ENCODE peak calls at places on chromosomes 1 and 21, in nine cellular contexts. C is cardiac muscle cell; K is cardiac fibroblast; S is epithelial cell of esophagus; B is GM12865; E is Panc1; O is CD8-positive, alpha-beta T cell; Y is ovary; N is suprapubic skin. A is an unnamed sample.

GRCh38 chr1:107358611-107359342 is 217.9 kb downstream of the NTNG1 start:
- DNase-seq in C (no peak), K (no peak), S (no peak), B (no peak), E (no peak), O (no peak), Y (no peak), N (no peak), A (no peak)

GRCh38 chr1:63323866-63324778 is 1.8 kb downstream of the FOXD3 start:
- DNase-seq in C (no peak), K (no peak), S (no peak), B (no peak), E (no peak), O (no peak), Y (no peak), N (no peak), A (no peak)

GRCh38 chr1:50077273-50077672 is 31.4 kb upstream of the ELAVL4 start:
- DNase-seq in C (no peak), K (no peak), S (no peak), B (no peak), E (no peak), O (no peak), Y (no peak), N (no peak), A (no peak)

GRCh38 chr1:114428083-114428754 is 82.8 kb downstream of the TRIM33 start:
- DNase-seq in C (peak), K (peak), S (peak), B (peak), E (no peak), O (no peak), Y (no peak), N (no peak), A (peak)

GRCh38 chr1:222654849-222655248 is 37.0 kb downstream of the MIA3 start:
- DNase-seq in C (no peak), K (peak), S (no peak), B (peak), E (no peak), O (peak), Y (no peak), N (no peak), A (peak)

GRCh38 chr1:163258181-163258580 is 55.5 kb upstream of the RGS5 start:
- DNase-seq in C (no peak), K (peak), S (peak), B (no peak), E (no peak), O (no peak), Y (no peak), N (no peak), A (peak)

GRCh38 chr1:114770989-114771388 is 9.5 kb downstream of the SIKE1 start:
- DNase-seq in C (no peak), K (no peak), S (no peak), B (no peak), E (no peak), O (no peak), Y (no peak), N (no peak), A (no peak)

GRCh38 chr1:111082421-111083192 is 57.3 kb downstream of the DRAM2 start:
- DNase-seq in C (no peak), K (peak), S (peak), B (no peak), E (no peak), O (no peak), Y (no peak), N (no peak), A (peak)

GRCh38 chr1:165896277-165896676 is 68.9 kb downstream of the UCK2 start:
- DNase-seq in C (no peak), K (peak), S (peak), B (no peak), E (no peak), O (no peak), Y (no peak), N (no peak), A (peak)

GRCh38 chr1:3747903-3748302 is 4.3 kb upstream of the CCDC27 start:
- DNase-seq in C (no peak), K (no peak), S (no peak), B (no peak), E (no peak), O (no peak), Y (no peak), N (peak), A (no peak)
- H3K4me3 ChIP-seq in C (no peak), K (peak), S (peak), B (peak), E (peak), O (peak), Y (peak), N (peak), A (peak)

DNA sequence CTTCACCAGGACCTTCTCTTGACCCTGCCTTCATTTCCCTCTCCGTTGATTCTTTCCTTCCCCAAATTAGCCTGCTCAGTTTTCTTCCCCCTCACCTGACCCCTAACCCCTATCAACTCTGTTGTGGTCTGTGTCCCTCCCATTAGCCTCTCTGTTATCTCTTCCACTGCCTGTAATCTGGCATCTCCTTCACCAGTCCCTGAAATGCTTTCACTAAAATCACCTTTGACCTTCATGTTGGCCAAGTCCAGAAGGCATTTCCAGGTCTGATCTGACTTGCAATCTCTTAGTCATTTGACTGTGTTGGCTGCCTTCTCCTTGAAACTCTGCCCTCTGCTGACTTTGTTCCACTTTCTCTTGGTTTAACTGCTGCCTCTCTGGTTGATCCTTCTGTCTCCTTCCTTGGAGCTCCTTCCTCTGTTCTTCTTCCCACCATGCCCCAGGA is 28.2 kb downstream of the ATP8B2 start:
- DNase-seq in C (peak), K (peak), S (peak), B (peak), E (no peak), O (no peak), Y (no peak), N (no peak), A (peak)
- TF ChIP-seq CTCF in C (peak), K (peak), S (peak), B (peak), E (peak), O (no peak), Y (no peak), N (peak), A (peak)

GRCh38 chr1:200973937-200974657 is 49.4 kb downstream of the KIF21B start:
- DNase-seq in C (no peak), K (no peak), S (no peak), B (no peak), E (no peak), O (no peak), Y (no peak), N (no peak), A (no peak)

GRCh38 chr1:200971428-200971903 is 52.0 kb downstream of the KIF21B start:
- DNase-seq in C (no peak), K (no peak), S (no peak), B (peak), E (no peak), O (no peak), Y (no peak), N (no peak), A (no peak)

GRCh38 chr1:200972985-200973742 is 50.4 kb downstream of the KIF21B start:
- DNase-seq in C (no peak), K (no peak), S (no peak), B (no peak), E (no peak), O (no peak), Y (no peak), N (no peak), A (no peak)

GRCh38 chr1:200970771-200971427 is 52.6 kb downstream of the KIF21B start:
- DNase-seq in C (no peak), K (no peak), S (no peak), B (no peak), E (no peak), O (no peak), Y (no peak), N (no peak), A (no peak)

GRCh38 chr1:200971955-200972711 is 51.4 kb downstream of the KIF21B start:
- DNase-seq in C (peak), K (peak), S (peak), B (peak), E (no peak), O (peak), Y (peak), N (peak), A (peak)
- H3K4me3 ChIP-seq in C (no peak), K (no peak), S (no peak), B (no peak), E (no peak), O (no peak), Y (no peak), N (no peak), A (no peak)

DNA sequence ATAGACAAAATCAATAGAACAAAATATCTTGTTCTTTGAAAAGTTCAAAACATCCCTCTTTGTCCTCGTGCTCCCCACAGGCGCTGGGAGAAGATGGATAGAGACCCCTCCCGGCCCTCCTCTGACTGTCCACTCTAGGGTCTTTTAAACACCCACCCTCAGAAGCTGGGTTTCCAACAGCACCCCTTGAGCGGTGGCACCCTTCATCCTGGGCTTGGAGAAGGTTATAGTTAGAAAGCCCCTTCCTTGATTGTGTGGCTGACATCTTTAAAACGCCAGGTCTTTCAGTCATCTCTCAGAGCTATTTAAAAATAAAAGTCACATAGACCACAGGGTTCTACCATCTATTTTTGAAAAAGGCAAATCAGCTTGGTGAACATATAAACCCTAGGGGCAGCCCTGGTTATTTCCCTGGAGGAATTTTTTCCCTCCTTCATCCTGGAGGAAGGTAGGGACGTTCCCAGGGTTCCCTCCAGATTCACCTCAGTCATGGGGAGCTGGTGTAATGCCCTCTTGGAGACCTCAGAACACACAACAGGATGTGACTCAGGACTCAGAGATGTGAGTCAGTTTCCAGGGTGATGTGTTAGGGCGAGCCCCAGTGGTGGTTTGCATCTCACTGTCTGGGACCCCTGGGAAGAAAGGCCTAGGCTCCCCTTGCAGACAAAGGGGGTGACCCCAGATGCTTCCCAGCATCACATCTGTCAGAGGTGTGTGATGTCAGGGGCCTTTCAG is 138.5 kb downstream of the CLIC6 start:
- DNase-seq in C (no peak), K (peak), S (peak), B (peak), E (peak), O (peak), Y (no peak), N (peak), A (peak)
- TF ChIP-seq CTCF in C (peak), K (no peak), S (no peak), B (no peak), E (no peak), O (no peak), Y (no peak), N (no peak), A (no peak)

GRCh38 chr1:167681024-167681423 is 40.8 kb upstream of the MPZL1 start:
- DNase-seq in C (no peak), K (no peak), S (no peak), B (peak), E (no peak), O (no peak), Y (no peak), N (no peak), A (no peak)
- H3K4me3 ChIP-seq in C (no peak), K (no peak), S (no peak), B (no peak), E (no peak), O (no peak), Y (no peak), N (no peak), A (no peak)

DNA sequence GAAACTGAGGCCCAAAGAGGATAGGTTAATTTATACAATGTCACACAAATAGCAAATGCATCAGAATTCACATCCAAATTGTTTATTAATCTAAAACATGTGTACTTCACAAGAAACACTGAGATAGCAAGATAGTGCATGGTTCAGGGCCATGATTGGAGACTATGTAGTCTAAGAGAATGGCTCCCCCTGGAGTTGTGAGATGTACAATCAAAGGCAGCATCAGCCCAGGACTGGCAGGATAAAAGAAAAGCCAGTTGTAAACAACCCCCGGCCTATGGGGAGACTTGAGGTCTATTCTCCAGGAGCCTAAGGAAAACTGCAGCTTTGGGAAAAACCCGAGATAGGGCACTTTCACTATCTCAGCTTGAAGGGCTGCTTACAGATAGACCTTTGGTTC is 511.0 kb downstream of the OMA1 start:
- DNase-seq in C (peak), K (peak), S (peak), B (no peak), E (no peak), O (no peak), Y (no peak), N (no peak), A (peak)
- TF ChIP-seq CTCF in C (peak), K (no peak), S (peak), B (peak), E (peak), O (no peak), Y (no peak), N (no peak), A (no peak)

GRCh38 chr1:9653783-9654517 is 2.4 kb downstream of the PIK3CD start:
- DNase-seq in C (no peak), K (no peak), S (no peak), B (peak), E (no peak), O (no peak), Y (no peak), N (no peak), A (no peak)

GRCh38 chr1:9653195-9653782 is 1.8 kb downstream of the PIK3CD start:
- DNase-seq in C (peak), K (no peak), S (no peak), B (peak), E (no peak), O (no peak), Y (no peak), N (no peak), A (no peak)

GRCh38 chr1:9651565-9652378 is at the start of gene PIK3CD:
- DNase-seq in C (peak), K (peak), S (peak), B (peak), E (no peak), O (peak), Y (no peak), N (no peak), A (peak)

GRCh38 chr1:9651220-9651564 is 339 bp upstream of the PIK3CD start:
- DNase-seq in C (no peak), K (no peak), S (no peak), B (no peak), E (no peak), O (no peak), Y (no peak), N (no peak), A (no peak)

GRCh38 chr1:9652379-9653194 is 1.1 kb downstream of the PIK3CD start:
- DNase-seq in C (no peak), K (peak), S (no peak), B (peak), E (no peak), O (peak), Y (no peak), N (no peak), A (no peak)
- H3K4me3 ChIP-seq in C (peak), K (peak), S (peak), B (peak), E (peak), O (peak), Y (peak), N (peak), A (peak)

DNA sequence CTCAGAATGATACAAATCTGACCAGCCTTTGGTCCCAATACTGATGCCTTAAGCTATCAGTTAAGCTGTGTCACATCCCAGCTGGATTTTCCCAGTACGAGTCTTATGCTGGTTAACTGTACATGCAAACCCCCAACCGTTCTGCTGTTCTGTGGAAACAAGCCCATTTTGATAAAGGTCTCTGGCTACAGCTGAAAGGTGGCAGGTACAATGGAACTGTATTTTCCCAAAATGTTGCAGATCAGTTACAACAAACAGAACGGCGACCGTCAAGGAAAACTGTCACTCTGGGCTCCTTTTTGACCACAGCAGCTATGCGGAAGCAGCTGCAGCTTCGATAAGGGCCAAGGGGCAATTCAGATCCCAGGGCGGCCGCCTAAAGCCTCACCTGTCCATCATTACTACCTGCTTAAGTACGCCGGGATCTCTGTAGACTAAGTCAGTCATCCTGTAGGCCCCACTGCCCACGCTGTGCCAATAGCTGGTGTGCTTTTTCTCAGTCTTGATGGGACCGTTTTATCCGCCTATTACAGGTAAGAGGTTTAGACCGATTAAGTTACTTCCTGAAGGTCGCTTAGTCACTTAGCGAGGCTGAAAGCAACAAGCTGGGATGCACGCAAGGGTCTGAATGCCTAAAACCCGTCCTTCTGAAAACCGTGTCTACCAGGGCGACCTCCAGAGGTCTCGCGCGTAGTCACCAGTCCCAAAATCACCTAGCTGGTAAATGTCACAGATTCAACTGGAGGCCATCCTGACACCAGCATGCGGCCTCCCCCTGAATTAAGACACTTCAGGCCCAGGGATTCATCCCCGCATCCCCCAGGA is 11.1 kb upstream of the RAB42 start:
- DNase-seq in C (peak), K (peak), S (peak), B (peak), E (no peak), O (peak), Y (no peak), N (no peak), A (peak)
- TF ChIP-seq CTCF in C (peak), K (no peak), S (peak), B (peak), E (no peak), O (peak), Y (no peak), N (no peak), A (no peak)

DNA sequence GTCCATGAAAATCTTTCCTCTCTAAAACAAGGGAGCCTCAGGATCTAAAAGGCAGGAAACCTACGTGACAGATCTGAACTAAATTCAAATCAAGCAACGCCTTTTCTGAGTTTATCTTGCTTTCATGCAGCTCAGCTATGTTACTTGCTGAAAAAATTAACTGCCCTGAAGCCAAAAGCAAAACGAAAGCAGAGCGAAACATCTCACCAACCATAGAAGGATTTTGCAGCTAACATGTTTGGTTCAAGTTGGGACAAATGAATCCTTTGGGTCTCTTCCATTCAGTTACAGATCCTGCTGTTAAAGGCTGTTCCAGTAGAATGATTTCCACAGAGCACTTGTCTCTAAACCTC is 488 bp downstream of the SLC2A5 start:
- DNase-seq in C (no peak), K (peak), S (peak), B (peak), E (no peak), O (no peak), Y (no peak), N (no peak), A (peak)
- H3K4me3 ChIP-seq in C (no peak), K (no peak), S (no peak), B (peak), E (no peak), O (no peak), Y (no peak), N (peak), A (peak)

GRCh38 chr1:106268070-106268469 is 788.4 kb upstream of the PRMT6 start:
- DNase-seq in C (peak), K (peak), S (peak), B (no peak), E (no peak), O (no peak), Y (no peak), N (no peak), A (no peak)
- TF ChIP-seq CTCF in C (peak), K (no peak), S (no peak), B (no peak), E (peak), O (no peak), Y (no peak), N (no peak), A (no peak)

A was measured in fibroblast of the aortic adventitia.